ENCODE peak calls at places on chromosomes 11 and 22, in eight cellular contexts. P, R, K, I, S, M, U and V are unnamed samples.

GRCh38 chr11:125443767-125444311 is 52.2 kb downstream of the FEZ1 start:
- DNase-seq in M (no peak), S (no peak), R (no peak), P (no peak), K (peak; percentile 28), U (no peak), I (no peak), V (no peak)

GRCh38 chr11:73198677-73199076 is 19.4 kb upstream of the P2RY2 start:
- DNase-seq in P (peak; percentile 69), I (no peak), K (peak; percentile 17), R (no peak), M (no peak), S (no peak), U (no peak), V (no peak)

GRCh38 chr11:575324-575995 is 810 bp upstream of the PHRF1 start:
- DNase-seq in M (no peak), U (no peak), S (no peak), P (peak; percentile 39), I (peak; percentile 73), R (no peak), K (no peak), V (peak; percentile 90)

GRCh38 chr11:28679795-28680194 is 571.6 kb downstream of the METTL15 start:
- DNase-seq in S (no peak), I (no peak), M (no peak), P (peak; percentile 43), K (no peak), U (no peak), R (no peak), V (no peak)

GRCh38 chr22:39181356-39181755 is 28.9 kb upstream of the CBX7 start:
- DNase-seq in S (no peak), I (no peak), K (no peak), U (no peak), R (no peak), P (no peak), M (no peak), V (no peak)

GRCh38 chr11:130112071-130112830 is 42.6 kb downstream of the APLP2 start:
- DNase-seq in U (no peak), R (no peak), M (no peak), K (no peak), I (no peak), S (no peak), P (no peak), V (no peak)

GRCh38 chr11:61869636-61870428 is 21.5 kb downstream of the FADS3 start:
- DNase-seq in P (no peak), R (no peak), S (no peak), U (no peak), I (no peak), M (no peak), K (no peak), V (no peak)

GRCh38 chr11:35590412-35590811 is 27.8 kb upstream of the FJX1 start:
- DNase-seq in K (no peak), S (no peak), M (no peak), P (no peak), R (no peak), I (no peak), U (no peak), V (no peak)

GRCh38 chr11:1564535-1565172 is 7.4 kb downstream of the DUSP8 start:
- DNase-seq in S (no peak), P (peak; percentile 85), U (peak; percentile 45), R (no peak), K (peak; percentile 92), M (no peak), I (no peak), V (no peak)

GRCh38 chr11:3081386-3081751 is 24.1 kb upstream of the CARS1 start:
- DNase-seq in K (no peak), I (no peak), P (no peak), U (no peak), R (no peak), M (no peak), S (no peak), V (no peak)

GRCh38 chr11:33291004-33291777 is 34.0 kb downstream of the HIPK3 start:
- DNase-seq in P (no peak), R (no peak), S (no peak), U (no peak), K (no peak), I (no peak), M (no peak), V (no peak)

GRCh38 chr22:42438293-42438650 is 6.1 kb upstream of the NFAM1 start:
- DNase-seq in S (no peak), U (no peak), I (no peak), R (no peak), K (no peak), M (no peak), P (no peak), V (no peak)

GRCh38 chr11:72805214-72805613 is 9.0 kb upstream of the ATG16L2 start:
- DNase-seq in U (no peak), R (no peak), I (no peak), P (no peak), M (no peak), K (no peak), S (no peak), V (no peak)

GRCh38 chr22:48863965-48864538 is 963.6 kb downstream of the BRD1 start:
- DNase-seq in K (peak; percentile 44), P (no peak), S (no peak), M (no peak), R (no peak), I (no peak), U (no peak), V (no peak)

GRCh38 chr11:85464283-85464682 is 162.9 kb downstream of the DLG2 start:
- DNase-seq in R (no peak), P (no peak), U (no peak), K (no peak), M (no peak), I (no peak), S (no peak), V (no peak)

GRCh38 chr22:44074286-44074984 is 50.3 kb downstream of the PARVB start:
- DNase-seq in R (no peak), K (no peak), S (no peak), I (no peak), M (no peak), P (no peak), U (no peak), V (no peak)

GRCh38 chr11:21115999-21116398 is 446.6 kb downstream of the NELL1 start:
- DNase-seq in R (no peak), S (no peak), K (no peak), P (no peak), I (no peak), U (no peak), M (no peak), V (no peak)

GRCh38 chr22:19287889-19288288 is 3.6 kb downstream of the CLTCL1 start:
- DNase-seq in U (no peak), P (peak; percentile 53), S (no peak), R (no peak), K (no peak), I (no peak), M (no peak), V (no peak)

GRCh38 chr11:44617671-44618461 is 52.4 kb downstream of the CD82 start:
- DNase-seq in K (peak; percentile 55), I (no peak), P (no peak), M (no peak), S (no peak), U (no peak), R (no peak), V (no peak)